ENCODE peak calls at places on chromosomes 1 and 21, in five cellular contexts. O is AG20443, S is SK-MEL-5, K is neural crest cell, X is GM23248. D is an unnamed sample.

GRCh38 chr1:150981805-150982712 is at the start of gene ANXA9:
- DNase-seq in X (peak), O (peak), S (no peak), K (no peak), D (no peak)

GRCh38 chr1:226002667-226003501 is 3.7 kb upstream of the SDE2 start:
- DNase-seq in X (peak), O (peak), K (peak), S (peak), D (peak)

GRCh38 chr1:22611530-22611947 is 24.9 kb upstream of the C1QA start:
- DNase-seq in K (peak), O (peak), S (peak), X (peak), D (peak)

GRCh38 chr1:198701250-198701649 is 62.4 kb downstream of the PTPRC start:
- DNase-seq in X (no peak), K (no peak), O (no peak), S (no peak), D (no peak)

GRCh38 chr1:154583691-154584212 is 16.2 kb downstream of the CHRNB2 start:
- DNase-seq in S (no peak), O (no peak), K (no peak), X (no peak), D (peak)

GRCh38 chr1:22117851-22118250 is 25.0 kb downstream of the WNT4 start:
- DNase-seq in S (no peak), O (no peak), K (no peak), X (no peak), D (peak)

GRCh38 chr1:55382699-55383377 is 167.7 kb upstream of the USP24 start:
- DNase-seq in S (no peak), O (no peak), X (no peak), K (no peak), D (no peak)

GRCh38 chr1:8674912-8675311 is 142.5 kb downstream of the RERE start:
- DNase-seq in X (peak), O (no peak), K (no peak), S (no peak), D (peak)

GRCh38 chr1:99756598-99756997 is 9.8 kb downstream of the FRRS1 start:
- DNase-seq in K (no peak), X (peak), S (no peak), O (peak), D (peak)

GRCh38 chr21:33587792-33588484 is 546 bp downstream of the DONSON start:
- DNase-seq in K (no peak), O (peak), S (peak), X (peak), D (peak)

GRCh38 chr1:161229896-161230295 is 4.0 kb downstream of the TOMM40L start:
- DNase-seq in K (no peak), O (no peak), X (no peak), S (no peak), D (no peak)

GRCh38 chr1:37394574-37395464 is 79.6 kb upstream of the ZC3H12A start:
- DNase-seq in X (no peak), S (peak), K (no peak), O (no peak), D (no peak)

GRCh38 chr1:154611150-154611865 is 3.3 kb upstream of the ADAR start:
- DNase-seq in S (peak), X (no peak), O (no peak), K (no peak), D (no peak)

GRCh38 chr1:185373813-185374524 is 56.9 kb upstream of the IVNS1ABP start:
- DNase-seq in O (peak), X (peak), K (no peak), S (no peak), D (peak)

GRCh38 chr1:235015291-235015990 is 113.2 kb downstream of the TOMM20 start:
- DNase-seq in O (no peak), X (no peak), K (no peak), S (no peak), D (no peak)

GRCh38 chr1:10851024-10852013 is 54.9 kb upstream of the CASZ1 start:
- DNase-seq in S (no peak), K (no peak), O (no peak), X (no peak), D (no peak)

GRCh38 chr1:161763522-161764098 is 2.5 kb upstream of the ATF6 start:
- DNase-seq in K (no peak), S (peak), X (no peak), O (no peak), D (no peak)

GRCh38 chr1:180358649-180359048 is 128.6 kb downstream of the LHX4 start:
- DNase-seq in K (no peak), O (no peak), X (no peak), S (no peak), D (peak)

GRCh38 chr1:12123172-12123571 is 43.6 kb upstream of the TNFRSF1B start:
- DNase-seq in X (no peak), K (no peak), S (no peak), O (no peak), D (no peak)

GRCh38 chr1:195663549-195664280 is 944.5 kb downstream of the KCNT2 start:
- DNase-seq in O (peak), X (peak), K (no peak), S (no peak), D (peak)

GRCh38 chr1:225508538-225509375 is 80.9 kb upstream of the LBR start:
- DNase-seq in S (peak), O (peak), X (peak), K (no peak), D (peak)

D was measured in LHCN-M2.